ENCODE peak calls at places on chromosomes 7 and 10, in ten cellular contexts. M, K, H, D, Z, R, N, G, V and C are unnamed samples.

GRCh38 chr7:134589491-134589941 is 40.6 kb downstream of the AKR1B15 start:
- DNase-seq in V (peak), N (no peak), G (no peak), M (no peak), K (no peak), D (no peak), R (no peak), H (no peak), Z (no peak), C (no peak)

GRCh38 chr7:5041047-5041446 is 4.6 kb upstream of the RBAK start:
- DNase-seq in G (no peak), K (no peak), V (no peak), M (no peak), H (no peak), Z (no peak), D (no peak), N (no peak), R (no peak), C (no peak)

GRCh38 chr10:98920807-98921206 is 314.8 kb downstream of the HPSE2 start:
- DNase-seq in H (no peak), G (no peak), V (no peak), R (no peak), Z (no peak), K (no peak), D (no peak), N (no peak), M (no peak), C (no peak)

GRCh38 chr10:73937333-73938020 is 26.5 kb downstream of the PLAU start:
- DNase-seq in V (no peak), Z (no peak), G (no peak), M (no peak), H (no peak), K (no peak), N (no peak), R (peak), D (no peak), C (no peak)

GRCh38 chr7:101163281-101164070 is 1.9 kb downstream of the VGF start:
- DNase-seq in V (no peak), D (no peak), G (no peak), R (no peak), Z (no peak), M (no peak), N (peak), K (peak), H (peak), C (no peak)

GRCh38 chr10:37478381-37478780 is 353.0 kb downstream of the ANKRD30A start:
- DNase-seq in R (no peak), H (no peak), V (no peak), Z (no peak), D (no peak), N (no peak), K (no peak), G (no peak), M (no peak), C (no peak)

GRCh38 chr7:27346531-27347260 is 104.1 kb downstream of the EVX1 start:
- DNase-seq in Z (peak), K (no peak), H (no peak), D (no peak), G (peak), N (peak), V (peak), M (peak), R (no peak), C (no peak)

GRCh38 chr7:142774826-142775225 is 4.1 kb downstream of the PRSS2 start:
- DNase-seq in R (no peak), D (no peak), N (no peak), Z (no peak), M (no peak), H (no peak), K (no peak), V (peak), G (peak), C (no peak)

GRCh38 chr7:64686493-64687184 is 20.7 kb downstream of the ZNF107 start:
- DNase-seq in R (no peak), G (no peak), Z (no peak), K (no peak), V (no peak), H (peak), D (no peak), M (no peak), N (no peak), C (no peak)

GRCh38 chr7:90701021-90701420 is 104.9 kb downstream of the CDK14 start:
- DNase-seq in K (no peak), D (no peak), R (no peak), Z (no peak), N (no peak), M (no peak), H (peak), G (no peak), V (no peak), C (no peak)

GRCh38 chr7:40572810-40573470 is 438.1 kb downstream of the SUGCT start:
- DNase-seq in D (no peak), K (no peak), V (peak), G (no peak), Z (no peak), N (no peak), M (no peak), R (no peak), H (no peak), C (no peak)

GRCh38 chr7:27151341-27151944 is 940 bp downstream of the HOXA3 start:
- DNase-seq in K (no peak), M (no peak), Z (no peak), R (peak), V (no peak), G (peak), N (no peak), D (no peak), H (no peak), C (no peak)

GRCh38 chr7:30984359-30985107 is 20.8 kb downstream of the GHRHR start:
- DNase-seq in G (no peak), V (peak), N (peak), Z (no peak), R (no peak), H (no peak), D (no peak), M (no peak), K (peak), C (no peak)

GRCh38 chr10:43259248-43259980 is 7.5 kb downstream of the RASGEF1A start:
- DNase-seq in N (no peak), H (no peak), R (no peak), V (no peak), M (no peak), K (no peak), Z (no peak), G (no peak), D (no peak), C (no peak)

GRCh38 chr7:29274156-29275017 is 79.8 kb downstream of the CHN2 start:
- DNase-seq in V (peak), H (no peak), K (no peak), M (no peak), G (no peak), D (no peak), N (no peak), R (no peak), Z (no peak), C (no peak)

GRCh38 chr7:135240446-135240845 is 6.8 kb downstream of the STRA8 start:
- DNase-seq in R (no peak), V (no peak), D (no peak), H (no peak), K (no peak), G (no peak), M (no peak), Z (peak), N (no peak), C (no peak)

GRCh38 chr10:114714281-114714741 is 56.2 kb upstream of the ABLIM1 start:
- DNase-seq in N (peak), D (no peak), K (no peak), V (peak), G (no peak), H (no peak), R (peak), M (no peak), Z (peak), C (no peak)

GRCh38 chr10:6269953-6270867 is 67.5 kb downstream of the PFKFB3 start:
- DNase-seq in K (no peak), N (no peak), R (no peak), D (peak), V (peak), M (no peak), H (peak), G (no peak), Z (no peak), C (peak)

GRCh38 chr7:106768324-106768751 is 96.7 kb upstream of the PIK3CG start:
- DNase-seq in R (no peak), Z (no peak), N (no peak), G (no peak), K (no peak), D (no peak), V (peak), H (peak), M (no peak), C (no peak)

GRCh38 chr7:45924283-45924682 is 3.2 kb upstream of the IGFBP3 start:
- DNase-seq in D (no peak), V (peak), G (peak), R (no peak), M (peak), H (no peak), N (peak), Z (no peak), K (no peak), C (no peak)
- TF ChIP-seq CTCF in D (no peak), V (no peak), G (no peak), R (no peak), M (no peak), H (no peak), N (no peak), Z (no peak), K (no peak), C (no peak)

GRCh38 chr7:149423441-149423970 is 37.4 kb downstream of the ZNF777 start:
- DNase-seq in M (no peak), V (no peak), Z (no peak), N (no peak), K (peak), R (no peak), H (no peak), G (no peak), D (no peak), C (no peak)
- TF ChIP-seq CTCF in M (no peak), V (no peak), Z (no peak), N (no peak), K (no peak), R (no peak), H (no peak), G (no peak), D (no peak), C (no peak)

GRCh38 chr7:82266081-82266480 is 177.5 kb downstream of the CACNA2D1 start:
- DNase-seq in H (no peak), R (no peak), N (no peak), M (no peak), D (no peak), V (no peak), K (no peak), G (no peak), Z (no peak), C (no peak)

GRCh38 chr7:82268632-82269031 is 174.9 kb downstream of the CACNA2D1 start:
- DNase-seq in R (no peak), Z (no peak), G (no peak), V (no peak), D (no peak), H (no peak), M (no peak), N (no peak), K (no peak), C (no peak)

GRCh38 chr7:82264752-82265305 is 178.7 kb downstream of the CACNA2D1 start:
- DNase-seq in R (no peak), N (no peak), H (no peak), V (no peak), G (no peak), D (no peak), Z (no peak), K (no peak), M (no peak), C (no peak)

GRCh38 chr7:82263880-82264751 is 179.5 kb downstream of the CACNA2D1 start:
- DNase-seq in H (no peak), K (no peak), D (no peak), G (no peak), N (no peak), V (no peak), M (no peak), Z (no peak), R (no peak), C (no peak)
- TF ChIP-seq CTCF in H (no peak), K (no peak), D (no peak), G (no peak), N (no peak), V (no peak), M (no peak), Z (no peak), R (no peak), C (no peak)

GRCh38 chr10:132142396-132143161 is 44.2 kb upstream of the DPYSL4 start:
- DNase-seq in M (no peak), N (peak), H (peak), R (peak), Z (no peak), D (peak), G (peak), V (no peak), K (peak), C (peak)
- TF ChIP-seq CTCF in M (peak), N (peak), H (peak), R (peak), Z (peak), D (peak), G (peak), V (peak), K (peak), C (peak)